ENCODE peak calls at places on chromosomes 16 and 17, in six cellular contexts. P is NCI-H1105, Q is SHP77, C is stomach, O is GM13976, K is HFFc6. R is an unnamed sample.

GRCh38 chr16:63426275-63426870 is 1390.1 kb upstream of the CDH8 start:
- DNase-seq in P (no peak), Q (no peak), C (no peak), O (no peak), K (no peak), R (no peak)

GRCh38 chr17:1509255-1509943 is 7.0 kb downstream of the INPP5K start:
- DNase-seq in P (no peak), Q (no peak), C (no peak), O (no peak), K (no peak), R (no peak)

GRCh38 chr17:82216301-82217119 is 3.9 kb upstream of the CCDC57 start:
- DNase-seq in P (no peak), Q (no peak), C (peak), O (peak), K (peak), R (no peak)

GRCh38 chr16:87834668-87835473 is 34.4 kb downstream of the SLC7A5 start:
- DNase-seq in P (no peak), Q (no peak), C (no peak), O (no peak), K (peak), R (no peak)

GRCh38 chr17:10698116-10698818 is 873 bp downstream of the ADPRM start:
- DNase-seq in P (no peak), Q (no peak), C (no peak), O (no peak), K (no peak), R (no peak)

GRCh38 chr16:61887903-61888302 is 148.3 kb downstream of the CDH8 start:
- DNase-seq in P (no peak), Q (no peak), C (no peak), O (no peak), K (no peak), R (no peak)

GRCh38 chr17:31175237-31175636 is 80.5 kb downstream of the NF1 start:
- DNase-seq in P (no peak), Q (no peak), C (no peak), O (no peak), K (no peak), R (no peak)

GRCh38 chr17:850086-850827 is 68.1 kb downstream of the MRM3 start:
- DNase-seq in P (no peak), Q (no peak), C (no peak), O (no peak), K (no peak), R (no peak)

GRCh38 chr17:17770371-17771059 is 66.3 kb downstream of the SREBF1 start:
- DNase-seq in P (no peak), Q (no peak), C (no peak), O (no peak), K (no peak), R (no peak)

GRCh38 chr16:57647136-57647875 is 18.9 kb downstream of the ADGRG1 start:
- DNase-seq in P (no peak), Q (no peak), C (no peak), O (no peak), K (no peak), R (no peak)

GRCh38 chr17:20172378-20172775 is 163.2 kb downstream of the SPECC1 start:
- DNase-seq in P (no peak), Q (no peak), C (no peak), O (no peak), K (no peak), R (no peak)

GRCh38 chr17:7744416-7744815 is 26.9 kb downstream of the DNAH2 start:
- DNase-seq in P (no peak), Q (no peak), C (no peak), O (no peak), K (no peak), R (no peak)

GRCh38 chr16:588639-588888 is 1.3 kb upstream of the RAB40C start:
- DNase-seq in P (no peak), Q (no peak), C (peak), O (peak), K (peak), R (peak)

GRCh38 chr17:80737106-80738019 is 192.7 kb downstream of the RPTOR start:
- DNase-seq in P (no peak), Q (no peak), C (no peak), O (peak), K (no peak), R (no peak)

GRCh38 chr16:9225527-9226316 is 134.3 kb downstream of the HAPSTR1 start:
- DNase-seq in P (no peak), Q (peak), C (no peak), O (no peak), K (no peak), R (no peak)

GRCh38 chr17:79795795-79796569 is 895 bp downstream of the CBX8 start:
- DNase-seq in P (no peak), Q (no peak), C (no peak), O (no peak), K (no peak), R (no peak)

GRCh38 chr16:1729026-1729425 is 23.0 kb downstream of the MAPK8IP3 start:
- DNase-seq in P (no peak), Q (no peak), C (no peak), O (no peak), K (no peak), R (no peak)

GRCh38 chr17:49496183-49496865 is 1.2 kb downstream of the NGFR start:
- DNase-seq in P (peak), Q (no peak), C (peak), O (peak), K (no peak), R (peak)

GRCh38 chr17:5821057-5821456 is 236.7 kb upstream of the NLRP1 start:
- DNase-seq in P (no peak), Q (no peak), C (no peak), O (no peak), K (no peak), R (no peak)

GRCh38 chr17:36936455-36936934 is 780 bp upstream of the LHX1 start:
- DNase-seq in P (peak), Q (no peak), C (no peak), O (peak), K (no peak), R (no peak)

GRCh38 chr17:62780273-62780672 is 27.8 kb downstream of the MARCHF10 start:
- DNase-seq in P (no peak), Q (peak), C (peak), O (no peak), K (no peak), R (no peak)

GRCh38 chr17:3927628-3928010 is 11.4 kb upstream of the P2RX1 start:
- DNase-seq in P (no peak), Q (no peak), C (no peak), O (no peak), K (no peak), R (no peak)

GRCh38 chr16:58503863-58504688 is 4.1 kb downstream of the NDRG4 start:
- DNase-seq in P (no peak), Q (no peak), C (no peak), O (no peak), K (no peak), R (no peak)

R was measured in CD4-positive, alpha-beta T cell.